ENCODE peak calls at places on chromosomes 16 and 17, in six cellular contexts. C is cardiac muscle cell, S is Caco-2, H is aorta, A is PC-3, I is neural progenitor cell. B is an unnamed sample. For H3K9me3, the result is how much of the 10 kb centered on the place peaks cover.

GRCh38 chr17:7972131-7972785 is 30.2 kb upstream of the GUCY2D start:
- DNase-seq in C (peak), S (no peak), H (no peak), A (no peak), I (no peak), B (no peak)

GRCh38 chr16:51245306-51245705 is 94.2 kb upstream of the SALL1 start:
- DNase-seq in C (no peak), S (no peak), H (no peak), A (no peak), I (no peak), B (no peak)

GRCh38 chr17:52207786-52208185 is 49.3 kb upstream of the CA10 start:
- DNase-seq in C (no peak), S (no peak), H (no peak), A (no peak), I (no peak), B (no peak)

GRCh38 chr17:6995500-6996255 is at the start of gene ALOX12:
- DNase-seq in C (peak), S (no peak), H (peak), A (no peak), I (peak), B (peak)

GRCh38 chr16:85028638-85029412 is 1.2 kb downstream of the KIAA0513 start:
- DNase-seq in C (peak), S (no peak), H (peak), A (peak), I (no peak), B (peak)

GRCh38 chr16:31081428-31082351 is 7.1 kb downstream of the PRSS53 start:
- DNase-seq in C (no peak), S (no peak), H (no peak), A (no peak), I (no peak), B (no peak)

GRCh38 chr16:2032285-2033056 is 5.8 kb downstream of the NHERF2 start:
- DNase-seq in C (no peak), S (no peak), H (no peak), A (no peak), I (no peak), B (no peak)

GRCh38 chr17:273994-274832 is 78.4 kb downstream of the RPH3AL start:
- DNase-seq in C (no peak), S (peak), H (peak), A (no peak), I (no peak), B (peak)

GRCh38 chr16:73025506-73026131 is 22.3 kb downstream of the ZFHX3 start:
- DNase-seq in C (peak), S (no peak), H (no peak), A (no peak), I (no peak), B (no peak)

GRCh38 chr17:81500026-81500425 is 12.6 kb downstream of the ACTG1 start:
- DNase-seq in C (peak), S (peak), H (no peak), A (no peak), I (peak), B (no peak)

GRCh38 chr17:74210191-74211140 is 2.9 kb upstream of the TTYH2 start:
- DNase-seq in C (peak), S (peak), H (peak), A (peak), I (peak), B (no peak)

GRCh38 chr17:83121921-83122820 is 42.8 kb downstream of the METRNL start:
- DNase-seq in C (no peak), S (no peak), H (peak), A (no peak), I (no peak), B (peak)

GRCh38 chr17:79647456-79647915 is 36.6 kb upstream of the RBFOX3 start:
- DNase-seq in C (no peak), S (peak), H (no peak), A (no peak), I (no peak), B (no peak)

GRCh38 chr16:23826528-23827244 is 9.1 kb upstream of the PRKCB start:
- DNase-seq in C (no peak), S (no peak), H (no peak), A (no peak), I (no peak), B (no peak)

GRCh38 chr17:10429416-10430045 is 7.8 kb upstream of the MYH8 start:
- DNase-seq in C (peak), S (no peak), H (no peak), A (no peak), I (no peak), B (no peak)

GRCh38 chr17:59154721-59155438 is at the start of gene SKA2:
- DNase-seq in C (peak), S (peak), H (peak), A (peak), I (peak), B (peak)

GRCh38 chr17:82444284-82444893 is 6.2 kb downstream of the CYBC1 start:
- DNase-seq in C (no peak), S (no peak), H (peak), A (no peak), I (no peak), B (peak)

GRCh38 chr16:86843812-86844211 is 265.5 kb downstream of the FOXL1 start:
- DNase-seq in C (no peak), S (no peak), H (no peak), A (no peak), I (no peak), B (no peak)

GRCh38 chr16:69890114-69890890 is 60.8 kb upstream of the CLEC18A start:
- DNase-seq in C (peak), S (no peak), H (peak), A (no peak), I (peak), B (peak)

GRCh38 chr17:40065041-40065770 is 2.4 kb downstream of the THRA start:
- DNase-seq in C (peak), S (no peak), H (peak), A (no peak), I (peak), B (no peak)

GRCh38 chr16:80803341-80804060 is 897 bp downstream of the CDYL2 start:
- DNase-seq in C (peak), S (no peak), H (peak), A (peak), I (peak), B (peak)

GRCh38 chr16:59148756-59149155 is 414.6 kb upstream of the GOT2 start:
- DNase-seq in C (no peak), S (no peak), H (no peak), A (no peak), I (no peak), B (no peak)

GRCh38 chr17:70059076-70059475 is 15.9 kb upstream of the KCNJ16 start:
- DNase-seq in C (no peak), S (no peak), H (no peak), A (no peak), I (no peak), B (no peak)

GRCh38 chr16:56530872-56531271 is 11.0 kb upstream of the BBS2 start:
- DNase-seq in C (no peak), S (no peak), H (no peak), A (peak), I (no peak), B (no peak)

GRCh38 chr17:69425978-69426377 is 11.5 kb downstream of the MAP2K6 start:
- DNase-seq in C (no peak), S (no peak), H (no peak), A (no peak), I (no peak), B (no peak)

GRCh38 chr16:67665598-67665997 is 952 bp downstream of the ENKD1 start:
- DNase-seq in C (no peak), S (no peak), H (no peak), A (no peak), I (no peak), B (no peak)

GRCh38 chr16:8567355-8568230 is 22.7 kb downstream of the TMEM114 start:
- DNase-seq in C (peak), S (peak), H (peak), A (peak), I (peak), B (no peak)

GRCh38 chr17:66542183-66542966 is 240.0 kb downstream of the PRKCA start:
- DNase-seq in C (peak), S (no peak), H (no peak), A (peak), I (no peak), B (no peak)

DNA sequence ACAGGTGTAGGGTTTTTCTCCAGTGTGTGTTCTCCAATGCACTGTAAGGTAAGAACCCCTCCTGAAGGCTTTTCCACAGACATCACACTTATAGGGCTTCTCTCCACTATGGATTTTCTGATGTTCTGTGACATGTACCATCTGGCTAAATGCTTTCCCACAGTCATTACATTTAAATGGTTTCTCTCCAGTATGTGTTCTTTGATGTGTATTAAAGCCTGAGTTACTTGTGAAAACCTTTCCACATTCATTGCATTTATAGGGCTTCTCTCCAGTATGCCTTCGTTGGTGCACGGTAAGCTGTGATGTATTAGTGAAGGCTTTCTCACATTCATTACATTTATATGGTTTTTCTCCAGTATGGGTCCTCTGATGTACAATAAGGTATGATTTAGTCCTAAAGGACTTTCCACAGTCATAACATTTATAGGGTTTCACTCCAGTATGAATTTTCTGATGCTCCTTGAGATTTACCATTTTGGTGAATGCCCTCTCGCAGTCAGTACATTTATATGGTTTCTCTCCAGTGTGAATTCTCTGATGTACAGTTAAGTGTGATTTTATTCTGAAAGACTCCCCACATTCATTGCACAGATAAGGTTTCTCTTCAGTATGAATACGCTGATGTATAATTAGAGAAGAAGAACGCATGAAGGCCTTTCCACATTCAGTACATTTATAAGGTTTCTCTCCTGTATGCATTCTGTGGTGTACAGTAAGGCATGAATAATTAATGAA is 30.9 kb downstream of the ZNF624 start:
- DNase-seq in C (no peak), S (no peak), H (no peak), A (no peak), I (no peak), B (no peak)
- H3K9me3 ChIP-seq in C (under half), S (half or more), H (under half), A (half or more), I (under half), B (under half)

GRCh38 chr17:5184284-5184683 is 7.4 kb downstream of the ZNF594 start:
- DNase-seq in C (no peak), S (no peak), H (no peak), A (no peak), I (no peak), B (no peak)

GRCh38 chr17:5179003-5179402 is 12.7 kb downstream of the ZNF594 start:
- DNase-seq in C (no peak), S (no peak), H (no peak), A (no peak), I (no peak), B (no peak)

GRCh38 chr17:5182597-5183409 is 8.9 kb downstream of the ZNF594 start:
- DNase-seq in C (no peak), S (no peak), H (no peak), A (no peak), I (no peak), B (no peak)

GRCh38 chr17:5181509-5182305 is 10.0 kb downstream of the ZNF594 start:
- DNase-seq in C (no peak), S (no peak), H (no peak), A (no peak), I (no peak), B (no peak)

DNA sequence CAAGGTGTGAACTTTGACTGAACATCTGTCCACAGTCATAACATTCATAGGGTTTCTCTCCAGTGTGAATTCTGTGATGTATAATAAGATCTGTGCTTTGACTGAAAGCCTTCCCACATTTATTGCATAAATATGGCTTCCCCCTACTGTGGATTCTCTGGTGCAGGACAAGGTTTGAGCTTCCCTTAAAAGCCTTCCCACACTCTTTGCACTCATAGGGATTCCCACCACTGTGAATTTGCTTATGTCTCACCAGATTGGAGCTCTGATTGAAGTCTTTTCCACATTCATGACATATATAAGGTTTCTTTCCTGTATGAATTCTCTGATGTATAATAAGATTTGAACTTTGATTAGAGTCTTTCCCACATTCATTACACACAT is 8.3 kb downstream of the ZNF594 start:
- DNase-seq in C (no peak), S (no peak), H (no peak), A (no peak), I (no peak), B (no peak)
- H3K9me3 ChIP-seq in C (under half), S (under half), H (under half), A (under half), I (half or more), B (under half)

DNA sequence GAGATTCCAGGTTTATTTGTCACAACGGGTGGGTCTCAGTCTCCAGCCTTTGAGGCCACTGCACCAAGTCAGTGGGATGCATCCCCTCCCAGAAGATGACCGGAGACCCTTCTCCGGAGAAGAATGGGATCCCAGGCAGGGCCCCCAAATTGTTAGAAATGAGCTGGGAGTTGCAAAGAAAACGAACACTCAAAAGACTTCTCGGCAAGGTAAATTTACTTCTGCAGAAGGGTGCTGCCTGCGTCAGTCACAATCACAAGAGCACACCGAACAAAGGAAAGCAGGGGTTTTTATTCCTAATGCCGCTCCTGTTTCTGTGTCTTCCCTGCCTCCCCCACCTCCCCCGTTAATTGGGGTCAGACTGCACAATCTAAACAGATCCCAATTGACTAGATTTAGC is 61.4 kb downstream of the ATF7IP2 start:
- DNase-seq in C (no peak), S (no peak), H (no peak), A (no peak), I (peak), B (no peak)
- H3K9me3 ChIP-seq in C (under half), S (under half), H (under half), A (under half), I (under half), B (under half)

GRCh38 chr16:35752012-35752772 is 2292.8 kb downstream of the TP53TG3F start:
- DNase-seq in C (no peak), S (no peak), H (no peak), A (no peak), I (no peak), B (peak)

GRCh38 chr16:35754391-35755369 is 2295.3 kb downstream of the TP53TG3F start:
- DNase-seq in C (no peak), S (no peak), H (no peak), A (no peak), I (no peak), B (peak)

GRCh38 chr16:35752773-35753558 is 2293.6 kb downstream of the TP53TG3F start:
- DNase-seq in C (no peak), S (no peak), H (no peak), A (no peak), I (no peak), B (peak)

GRCh38 chr16:35751191-35751941 is 2292.0 kb downstream of the TP53TG3F start:
- DNase-seq in C (no peak), S (no peak), H (no peak), A (no peak), I (no peak), B (peak)

DNA sequence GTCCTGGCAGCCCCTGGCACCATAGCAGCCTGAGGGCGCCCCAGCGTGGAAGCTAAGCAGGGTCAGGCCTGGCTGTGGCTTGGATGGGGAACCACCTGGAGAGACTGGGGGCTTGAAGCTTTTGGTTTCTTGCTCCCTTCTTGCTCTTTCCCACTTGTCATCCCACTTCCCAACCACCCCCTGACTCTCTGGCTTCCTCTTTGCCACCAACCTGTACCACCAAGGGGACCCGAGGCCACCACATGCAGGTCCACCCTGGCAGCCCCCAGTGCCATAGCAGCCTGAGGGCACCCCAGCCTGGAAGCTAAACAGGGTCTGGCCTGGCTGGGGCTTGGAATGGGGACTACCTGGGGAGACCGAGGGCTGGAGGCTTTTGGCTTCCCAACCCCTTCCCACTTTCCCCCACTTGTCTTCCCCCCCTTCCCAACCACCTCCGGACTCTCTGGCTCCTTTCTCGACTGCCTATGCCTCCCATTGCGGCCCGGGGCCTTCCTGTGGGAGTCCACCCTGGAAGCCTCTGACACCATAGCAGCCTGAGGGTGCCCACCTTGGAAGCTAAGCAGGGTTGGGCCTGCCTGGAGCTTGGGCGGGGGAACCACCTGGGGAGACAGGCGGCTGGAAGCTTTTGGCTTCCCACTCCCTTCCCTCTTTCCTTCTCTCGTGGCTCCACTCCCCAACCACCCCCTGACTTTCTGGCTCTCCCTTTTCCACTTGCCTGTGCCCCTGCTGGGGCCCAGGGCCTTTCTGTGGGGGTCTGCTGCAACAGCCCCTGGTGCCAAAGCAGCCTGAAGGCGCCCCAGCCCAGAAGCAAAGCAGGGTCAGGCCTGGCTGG is 2294.4 kb downstream of the TP53TG3F start:
- DNase-seq in C (no peak), S (no peak), H (no peak), A (no peak), I (no peak), B (peak)
- H3K9me3 ChIP-seq in C (under half), S (under half), H (under half), A (under half), I (under half), B (under half)